ENCODE peak calls at places on chromosomes 12 and 14, in five cellular contexts. G is SK-N-SH, V is HCT116, Y is HepG2, E is Panc1. N is an unnamed sample.
A peak's percentile ranks its signal among the peaks of the same experiment; 100 is the strongest.

GRCh38 chr12:89947437-89948265 is 239.0 kb upstream of the ATP2B1 start:
- DNase-seq in V (no peak), Y (no peak), G (no peak), E (peak; percentile 38), N (peak; percentile 13)

GRCh38 chr12:121980211-121980891 is 41.3 kb upstream of the BCL7A start:
- DNase-seq in E (no peak), Y (no peak), V (no peak), G (no peak), N (no peak)

GRCh38 chr12:34625116-34625515 is 602.8 kb downstream of the ALG10 start:
- DNase-seq in Y (peak; percentile 29), V (peak; percentile 7), E (peak; percentile 25), G (no peak), N (peak; percentile 43)

GRCh38 chr12:83461326-83461985 is 774.8 kb downstream of the TMTC2 start:
- DNase-seq in V (no peak), Y (no peak), E (no peak), G (no peak), N (no peak)

GRCh38 chr14:74508292-74508731 is 14.7 kb downstream of the ISCA2 start:
- DNase-seq in G (peak; percentile 77), Y (peak; percentile 54), V (no peak), E (no peak), N (peak; percentile 90)

GRCh38 chr12:11958216-11959091 is 112.3 kb upstream of the BCL2L14 start:
- DNase-seq in V (no peak), E (no peak), Y (peak; percentile 8), G (no peak), N (no peak)

GRCh38 chr14:94356379-94357056 is 31.9 kb downstream of the SERPINA1 start:
- DNase-seq in G (no peak), V (no peak), E (no peak), Y (no peak), N (no peak)

GRCh38 chr12:1644523-1645438 is 15.8 kb downstream of the WNT5B start:
- DNase-seq in E (no peak), Y (no peak), G (peak; percentile 88), V (no peak), N (no peak)

GRCh38 chr12:19624401-19624930 is 185.2 kb downstream of the AEBP2 start:
- DNase-seq in V (no peak), G (no peak), E (no peak), Y (no peak), N (no peak)

GRCh38 chr12:29578731-29579130 is 81.2 kb upstream of the OVCH1 start:
- DNase-seq in G (no peak), E (no peak), Y (no peak), V (no peak), N (no peak)

GRCh38 chr14:23439107-23439835 is 3.8 kb upstream of the MYH7 start:
- DNase-seq in G (no peak), Y (no peak), E (no peak), V (no peak), N (no peak)

GRCh38 chr12:80107221-80107620 is 7.9 kb downstream of the OTOGL start:
- DNase-seq in Y (no peak), E (no peak), G (no peak), V (no peak), N (no peak)

GRCh38 chr12:92784795-92785562 is 82.2 kb downstream of the PLEKHG7 start:
- DNase-seq in E (peak; percentile 53), V (peak; percentile 72), G (peak; percentile 38), Y (peak; percentile 85), N (peak; percentile 88)

GRCh38 chr14:75661499-75661814 is 411 bp downstream of the TTLL5 start:
- DNase-seq in V (no peak), E (no peak), Y (no peak), G (no peak), N (no peak)
- TF ChIP-seq REST in V (no peak), E (no peak), Y (no peak), G (no peak), N (no peak)

GRCh38 chr12:110600254-110600653 is 13.7 kb upstream of the TCTN1 start:
- DNase-seq in E (no peak), Y (peak; percentile 70), V (peak; percentile 55), G (peak; percentile 30), N (peak; percentile 58)
- TF ChIP-seq POLR2AphosphoS5 in E (no peak), Y (no peak), V (no peak), G (no peak), N (no peak)

GRCh38 chr14:69713976-69714716 is 52.8 kb upstream of the SRSF5 start:
- DNase-seq in V (no peak), G (no peak), Y (peak; percentile 85), E (no peak), N (peak; percentile 40)
- H3K4me1 ChIP-seq in V (peaks cover 17% of the 10 kb centered on the region), G (peaks cover 27% of the 10 kb centered on the region), Y (peaks cover 46% of the 10 kb centered on the region), E (no peaks in the 10 kb centered on the region), N (peaks cover 35% of the 10 kb centered on the region)

GRCh38 chr12:53496752-53497032 is 2.6 kb downstream of the MAP3K12 start:
- DNase-seq in V (no peak), G (no peak), Y (no peak), E (no peak), N (no peak)
- TF ChIP-seq REST in V (no peak), G (no peak), Y (no peak), E (no peak), N (no peak)

GRCh38 chr12:49791700-49792099 is 36.5 kb downstream of the NCKAP5L start:
- DNase-seq in Y (no peak), E (no peak), G (no peak), V (no peak), N (no peak)
- TF ChIP-seq POLR2AphosphoS5 in Y (no peak), E (no peak), G (no peak), V (no peak), N (no peak)

GRCh38 chr12:30748150-30748549 is 6.6 kb downstream of the CAPRIN2 start:
- DNase-seq in E (no peak), Y (no peak), G (no peak), V (no peak), N (no peak)
- H3K4me1 ChIP-seq in E (peaks cover 21% of the 10 kb centered on the region), Y (peaks cover 69% of the 10 kb centered on the region), G (peaks cover 14% of the 10 kb centered on the region), V (no peaks in the 10 kb centered on the region), N (peaks cover 28% of the 10 kb centered on the region)

GRCh38 chr14:98114122-98114895 is 1157.7 kb downstream of the BCL11B start:
- DNase-seq in E (no peak), G (no peak), Y (no peak), V (no peak), N (peak; percentile 51)
- TF ChIP-seq REST in E (no peak), G (no peak), Y (no peak), V (no peak), N (no peak)